ENCODE peak calls at places on chromosomes 1 and 21, in ten cellular contexts. One of them, this sample, is unnamed.

GRCh38 chr21:42145569-42146250 is 73.2 kb upstream of the ABCG1 start:
- DNase-seq in NT2/D1: peak
- DNase-seq in PC-9: peak
- DNase-seq in cardiac muscle cell: peak
- DNase-seq in hepatocyte: peak
- DNase-seq in spleen: peak
- DNase-seq in CD4-positive, CD25-positive, alpha-beta regulatory T cell: peak
- DNase-seq in cardiac fibroblast: peak
- DNase-seq in A549: peak
- DNase-seq in sigmoid colon: peak
- DNase-seq in this sample: no peak

GRCh38 chr1:247358920-247359319 is 27.3 kb upstream of the ZNF496 start:
- DNase-seq in NT2/D1: no peak
- DNase-seq in A549: no peak
- DNase-seq in PC-9: no peak
- DNase-seq in sigmoid colon: no peak
- DNase-seq in spleen: no peak
- DNase-seq in CD4-positive, CD25-positive, alpha-beta regulatory T cell: no peak
- DNase-seq in hepatocyte: no peak
- DNase-seq in cardiac fibroblast: peak
- DNase-seq in cardiac muscle cell: peak
- DNase-seq in this sample: peak

GRCh38 chr1:38464071-38464661 is 395.4 kb downstream of the RRAGC start:
- DNase-seq in PC-9: no peak
- DNase-seq in NT2/D1: no peak
- DNase-seq in spleen: no peak
- DNase-seq in hepatocyte: no peak
- DNase-seq in cardiac muscle cell: no peak
- DNase-seq in CD4-positive, CD25-positive, alpha-beta regulatory T cell: no peak
- DNase-seq in sigmoid colon: no peak
- DNase-seq in A549: no peak
- DNase-seq in cardiac fibroblast: no peak
- DNase-seq in this sample: no peak

GRCh38 chr1:147808025-147808424 is 47.6 kb upstream of the GJA5 start:
- DNase-seq in cardiac muscle cell: peak
- DNase-seq in NT2/D1: no peak
- DNase-seq in hepatocyte: peak
- DNase-seq in sigmoid colon: no peak
- DNase-seq in PC-9: no peak
- DNase-seq in spleen: no peak
- DNase-seq in A549: no peak
- DNase-seq in CD4-positive, CD25-positive, alpha-beta regulatory T cell: no peak
- DNase-seq in cardiac fibroblast: peak
- DNase-seq in this sample: peak

GRCh38 chr1:230204852-230205251 is 137.8 kb downstream of the GALNT2 start:
- DNase-seq in spleen: no peak
- DNase-seq in CD4-positive, CD25-positive, alpha-beta regulatory T cell: no peak
- DNase-seq in sigmoid colon: no peak
- DNase-seq in NT2/D1: no peak
- DNase-seq in cardiac fibroblast: no peak
- DNase-seq in PC-9: peak
- DNase-seq in A549: no peak
- DNase-seq in hepatocyte: no peak
- DNase-seq in cardiac muscle cell: no peak
- DNase-seq in this sample: no peak

GRCh38 chr1:16191916-16192545 is 20.4 kb downstream of the ARHGEF19 start:
- DNase-seq in CD4-positive, CD25-positive, alpha-beta regulatory T cell: no peak
- DNase-seq in PC-9: no peak
- DNase-seq in cardiac muscle cell: no peak
- DNase-seq in hepatocyte: no peak
- DNase-seq in NT2/D1: no peak
- DNase-seq in sigmoid colon: no peak
- DNase-seq in cardiac fibroblast: no peak
- DNase-seq in A549: no peak
- DNase-seq in spleen: no peak
- DNase-seq in this sample: no peak

GRCh38 chr1:94285026-94285654 is 47.8 kb upstream of the ARHGAP29 start:
- DNase-seq in cardiac muscle cell: no peak
- DNase-seq in CD4-positive, CD25-positive, alpha-beta regulatory T cell: no peak
- DNase-seq in sigmoid colon: no peak
- DNase-seq in A549: no peak
- DNase-seq in PC-9: no peak
- DNase-seq in hepatocyte: no peak
- DNase-seq in NT2/D1: no peak
- DNase-seq in spleen: no peak
- DNase-seq in cardiac fibroblast: peak
- DNase-seq in this sample: peak

GRCh38 chr1:31183927-31184554 is 55.6 kb downstream of the NKAIN1 start:
- DNase-seq in cardiac fibroblast: peak
- DNase-seq in spleen: no peak
- DNase-seq in hepatocyte: peak
- DNase-seq in sigmoid colon: no peak
- DNase-seq in PC-9: peak
- DNase-seq in NT2/D1: peak
- DNase-seq in A549: peak
- DNase-seq in cardiac muscle cell: peak
- DNase-seq in CD4-positive, CD25-positive, alpha-beta regulatory T cell: peak
- DNase-seq in this sample: peak

DNA sequence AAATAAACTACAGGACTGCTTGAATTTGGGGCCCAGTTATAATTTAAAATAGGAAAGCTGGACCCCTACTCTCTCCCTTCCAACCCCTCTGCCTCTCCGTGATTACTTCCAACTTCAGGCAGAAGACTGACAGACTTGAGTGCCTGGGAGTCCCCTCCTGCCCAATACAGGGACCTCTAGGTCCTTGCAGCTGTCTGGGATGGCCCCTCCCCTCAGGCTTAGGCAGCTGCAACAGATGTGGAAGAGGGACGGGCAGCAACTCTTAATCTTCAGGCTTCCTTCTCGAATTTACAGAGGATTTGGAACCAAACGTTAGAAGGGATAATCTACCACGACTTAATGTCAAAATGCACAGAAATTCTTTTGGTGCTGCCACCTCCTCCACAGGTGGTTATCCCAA is 2.6 kb downstream of the PEA15 start:
- DNase-seq in hepatocyte: no peak
- DNase-seq in A549: no peak
- DNase-seq in PC-9: no peak
- DNase-seq in sigmoid colon: no peak
- DNase-seq in NT2/D1: no peak
- DNase-seq in spleen: no peak
- DNase-seq in cardiac muscle cell: no peak
- DNase-seq in cardiac fibroblast: no peak
- DNase-seq in CD4-positive, CD25-positive, alpha-beta regulatory T cell: no peak
- DNase-seq in this sample: no peak
- H3K4me3 ChIP-seq in hepatocyte: no peak
- H3K4me3 ChIP-seq in A549: no peak
- H3K4me3 ChIP-seq in PC-9: no peak
- H3K4me3 ChIP-seq in sigmoid colon: no peak
- H3K4me3 ChIP-seq in NT2/D1: no peak
- H3K4me3 ChIP-seq in spleen: no peak
- H3K4me3 ChIP-seq in cardiac muscle cell: no peak
- H3K4me3 ChIP-seq in cardiac fibroblast: no peak
- H3K4me3 ChIP-seq in CD4-positive, CD25-positive, alpha-beta regulatory T cell: no peak
- H3K4me3 ChIP-seq in this sample: no peak

DNA sequence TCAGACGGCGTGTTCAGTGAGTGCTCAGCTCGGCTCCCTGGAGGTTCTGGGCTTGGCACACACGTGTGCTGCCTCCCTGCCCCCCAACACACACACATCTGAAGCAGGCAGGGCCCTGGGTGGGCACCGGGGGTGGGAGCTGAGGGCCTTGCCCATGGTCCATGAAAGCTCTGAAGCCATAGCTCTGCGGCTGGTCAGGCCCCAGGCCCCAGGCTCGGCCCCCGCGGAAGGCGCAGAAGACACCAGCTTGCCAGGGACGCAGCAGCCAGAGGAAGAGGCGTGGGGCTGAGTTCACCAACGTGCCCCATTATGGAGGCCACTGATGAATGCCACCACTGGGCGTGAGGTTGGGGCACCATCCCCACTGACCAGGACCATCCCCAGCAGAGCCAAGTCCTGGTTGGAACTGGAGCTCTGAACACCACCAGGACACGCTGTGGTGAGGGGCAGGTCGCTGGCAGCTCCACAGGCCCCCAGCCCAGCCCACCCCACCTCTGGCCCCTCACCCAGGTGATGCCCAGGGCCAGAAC is 4.2 kb downstream of the AURKAIP1 start:
- DNase-seq in cardiac muscle cell: no peak
- DNase-seq in spleen: no peak
- DNase-seq in hepatocyte: no peak
- DNase-seq in sigmoid colon: no peak
- DNase-seq in PC-9: no peak
- DNase-seq in cardiac fibroblast: no peak
- DNase-seq in NT2/D1: no peak
- DNase-seq in CD4-positive, CD25-positive, alpha-beta regulatory T cell: no peak
- DNase-seq in A549: no peak
- DNase-seq in this sample: no peak
- H3K4me3 ChIP-seq in cardiac muscle cell: no peak
- H3K4me3 ChIP-seq in spleen: no peak
- H3K4me3 ChIP-seq in hepatocyte: no peak
- H3K4me3 ChIP-seq in sigmoid colon: no peak
- H3K4me3 ChIP-seq in PC-9: no peak
- H3K4me3 ChIP-seq in cardiac fibroblast: no peak
- H3K4me3 ChIP-seq in NT2/D1: no peak
- H3K4me3 ChIP-seq in CD4-positive, CD25-positive, alpha-beta regulatory T cell: no peak
- H3K4me3 ChIP-seq in A549: no peak
- H3K4me3 ChIP-seq in this sample: no peak

GRCh38 chr1:203326830-203327683 is 21.7 kb downstream of the BTG2 start:
- DNase-seq in CD4-positive, CD25-positive, alpha-beta regulatory T cell: peak
- DNase-seq in sigmoid colon: peak
- DNase-seq in A549: peak
- DNase-seq in PC-9: peak
- DNase-seq in spleen: peak
- DNase-seq in hepatocyte: peak
- DNase-seq in cardiac fibroblast: peak
- DNase-seq in cardiac muscle cell: peak
- DNase-seq in NT2/D1: peak
- DNase-seq in this sample: peak

GRCh38 chr1:203327684-203328457 is 22.6 kb downstream of the BTG2 start:
- DNase-seq in NT2/D1: no peak
- DNase-seq in cardiac muscle cell: peak
- DNase-seq in spleen: no peak
- DNase-seq in CD4-positive, CD25-positive, alpha-beta regulatory T cell: peak
- DNase-seq in sigmoid colon: no peak
- DNase-seq in hepatocyte: peak
- DNase-seq in PC-9: no peak
- DNase-seq in A549: peak
- DNase-seq in cardiac fibroblast: peak
- DNase-seq in this sample: peak

GRCh38 chr1:203325418-203326091 is 20.2 kb downstream of the BTG2 start:
- DNase-seq in CD4-positive, CD25-positive, alpha-beta regulatory T cell: no peak
- DNase-seq in PC-9: no peak
- DNase-seq in A549: no peak
- DNase-seq in cardiac fibroblast: no peak
- DNase-seq in sigmoid colon: peak
- DNase-seq in NT2/D1: no peak
- DNase-seq in spleen: peak
- DNase-seq in hepatocyte: peak
- DNase-seq in cardiac muscle cell: no peak
- DNase-seq in this sample: no peak

GRCh38 chr1:203331224-203331623 is 19.7 kb downstream of the FMOD start:
- DNase-seq in sigmoid colon: no peak
- DNase-seq in NT2/D1: no peak
- DNase-seq in spleen: no peak
- DNase-seq in A549: no peak
- DNase-seq in cardiac muscle cell: no peak
- DNase-seq in hepatocyte: no peak
- DNase-seq in CD4-positive, CD25-positive, alpha-beta regulatory T cell: no peak
- DNase-seq in cardiac fibroblast: no peak
- DNase-seq in PC-9: no peak
- DNase-seq in this sample: peak

GRCh38 chr1:203328714-203329122 is 22.2 kb downstream of the FMOD start:
- DNase-seq in hepatocyte: peak
- DNase-seq in CD4-positive, CD25-positive, alpha-beta regulatory T cell: no peak
- DNase-seq in A549: no peak
- DNase-seq in cardiac fibroblast: no peak
- DNase-seq in cardiac muscle cell: no peak
- DNase-seq in spleen: no peak
- DNase-seq in sigmoid colon: no peak
- DNase-seq in PC-9: no peak
- DNase-seq in NT2/D1: no peak
- DNase-seq in this sample: peak
- H3K4me3 ChIP-seq in hepatocyte: no peak
- H3K4me3 ChIP-seq in CD4-positive, CD25-positive, alpha-beta regulatory T cell: no peak
- H3K4me3 ChIP-seq in A549: no peak
- H3K4me3 ChIP-seq in cardiac fibroblast: no peak
- H3K4me3 ChIP-seq in cardiac muscle cell: no peak
- H3K4me3 ChIP-seq in spleen: no peak
- H3K4me3 ChIP-seq in sigmoid colon: no peak
- H3K4me3 ChIP-seq in PC-9: no peak
- H3K4me3 ChIP-seq in NT2/D1: no peak
- H3K4me3 ChIP-seq in this sample: no peak

GRCh38 chr1:18632218-18632588 is 1.6 kb downstream of the PAX7 start:
- DNase-seq in CD4-positive, CD25-positive, alpha-beta regulatory T cell: no peak
- DNase-seq in A549: no peak
- DNase-seq in cardiac fibroblast: no peak
- DNase-seq in cardiac muscle cell: no peak
- DNase-seq in PC-9: no peak
- DNase-seq in sigmoid colon: no peak
- DNase-seq in spleen: no peak
- DNase-seq in hepatocyte: no peak
- DNase-seq in NT2/D1: no peak
- DNase-seq in this sample: no peak

GRCh38 chr1:18630511-18631495 is at the start of gene PAX7:
- DNase-seq in spleen: peak
- DNase-seq in cardiac muscle cell: no peak
- DNase-seq in A549: no peak
- DNase-seq in hepatocyte: no peak
- DNase-seq in sigmoid colon: no peak
- DNase-seq in cardiac fibroblast: no peak
- DNase-seq in PC-9: no peak
- DNase-seq in CD4-positive, CD25-positive, alpha-beta regulatory T cell: no peak
- DNase-seq in NT2/D1: no peak
- DNase-seq in this sample: no peak

GRCh38 chr1:18628511-18628910 is 2.1 kb upstream of the PAX7 start:
- DNase-seq in cardiac fibroblast: no peak
- DNase-seq in sigmoid colon: no peak
- DNase-seq in PC-9: no peak
- DNase-seq in cardiac muscle cell: no peak
- DNase-seq in CD4-positive, CD25-positive, alpha-beta regulatory T cell: no peak
- DNase-seq in hepatocyte: no peak
- DNase-seq in NT2/D1: no peak
- DNase-seq in A549: no peak
- DNase-seq in spleen: no peak
- DNase-seq in this sample: no peak

GRCh38 chr1:18631496-18632217 is 1.0 kb downstream of the PAX7 start:
- DNase-seq in CD4-positive, CD25-positive, alpha-beta regulatory T cell: no peak
- DNase-seq in PC-9: no peak
- DNase-seq in A549: no peak
- DNase-seq in cardiac muscle cell: no peak
- DNase-seq in sigmoid colon: no peak
- DNase-seq in hepatocyte: no peak
- DNase-seq in cardiac fibroblast: no peak
- DNase-seq in NT2/D1: no peak
- DNase-seq in spleen: peak
- DNase-seq in this sample: no peak

DNA sequence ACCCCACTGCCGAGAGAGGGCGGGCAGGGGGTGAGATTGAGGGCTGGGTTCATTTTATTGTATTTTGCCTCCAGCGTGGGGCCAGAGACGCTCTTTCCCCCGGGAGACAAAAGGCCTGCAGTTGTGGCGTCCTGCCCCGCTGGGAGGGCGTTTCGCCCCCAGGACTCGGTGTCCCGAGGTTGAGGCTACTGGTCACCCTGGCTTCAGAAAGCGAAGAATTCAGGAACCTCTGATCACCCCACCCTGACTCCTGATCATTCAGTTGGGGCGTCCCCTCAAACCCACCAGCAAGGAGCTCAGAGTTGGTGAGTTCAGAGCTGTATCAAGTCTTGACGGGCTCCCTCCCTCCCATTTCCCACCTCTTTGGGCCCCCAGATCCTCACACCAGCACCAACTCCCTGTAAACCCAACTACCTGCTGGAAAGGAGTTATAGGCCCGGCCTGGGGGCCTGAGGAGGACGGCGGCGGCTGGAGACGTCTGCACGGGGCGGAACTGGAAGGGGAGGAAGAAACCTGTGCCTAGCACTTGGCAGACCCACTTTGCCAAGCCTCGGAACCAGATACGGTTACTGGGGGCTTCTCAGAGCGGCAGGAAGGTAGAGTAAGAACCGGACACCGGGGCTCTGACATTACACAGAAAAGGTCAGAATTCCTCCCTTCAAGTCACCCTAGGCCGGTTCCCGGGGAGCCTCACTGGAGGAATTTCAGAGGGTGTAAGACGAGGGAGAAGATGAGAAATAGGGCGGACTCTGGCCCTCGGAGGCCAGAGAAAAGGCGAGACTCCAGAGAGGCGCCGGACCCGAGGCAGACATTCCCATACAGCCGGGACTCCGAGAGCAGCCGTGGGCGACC is 761 bp upstream of the PAX7 start:
- DNase-seq in NT2/D1: no peak
- DNase-seq in PC-9: no peak
- DNase-seq in cardiac fibroblast: no peak
- DNase-seq in A549: no peak
- DNase-seq in spleen: no peak
- DNase-seq in CD4-positive, CD25-positive, alpha-beta regulatory T cell: no peak
- DNase-seq in cardiac muscle cell: no peak
- DNase-seq in sigmoid colon: no peak
- DNase-seq in hepatocyte: no peak
- DNase-seq in this sample: no peak
- H3K4me3 ChIP-seq in NT2/D1: no peak
- H3K4me3 ChIP-seq in PC-9: no peak
- H3K4me3 ChIP-seq in cardiac fibroblast: no peak
- H3K4me3 ChIP-seq in A549: no peak
- H3K4me3 ChIP-seq in spleen: no peak
- H3K4me3 ChIP-seq in CD4-positive, CD25-positive, alpha-beta regulatory T cell: no peak
- H3K4me3 ChIP-seq in cardiac muscle cell: no peak
- H3K4me3 ChIP-seq in sigmoid colon: no peak
- H3K4me3 ChIP-seq in hepatocyte: no peak
- H3K4me3 ChIP-seq in this sample: no peak